ENCODE peak calls at places on chromosome 18, in seven cellular contexts. M is effector memory CD4-positive, alpha-beta T cell; Y is hepatocyte; H is cardiac muscle cell; L is spleen; E is mucosa of descending colon; O is CD4-positive, CD25-positive, alpha-beta regulatory T cell. I is an unnamed sample. For H3K4me1, the result is how much of the 10 kb centered on the place peaks cover.

GRCh38 chr18:55764382-55764781 is 176.4 kb upstream of the TCF4 start:
- DNase-seq in M (no peak), Y (peak), H (peak), L (no peak), E (no peak), O (no peak), I (no peak)

GRCh38 chr18:8984131-8984670 is 118.3 kb upstream of the NDUFV2 start:
- DNase-seq in M (no peak), Y (no peak), H (no peak), L (no peak), E (no peak), O (no peak), I (no peak)

GRCh38 chr18:28789460-28789859 is 612.5 kb upstream of the CDH2 start:
- DNase-seq in M (no peak), Y (no peak), H (no peak), L (no peak), E (no peak), O (no peak), I (no peak)

GRCh38 chr18:44602380-44602779 is 78.3 kb upstream of the SETBP1 start:
- DNase-seq in M (no peak), Y (no peak), H (no peak), L (no peak), E (no peak), O (no peak), I (no peak)

GRCh38 chr18:25621682-25622081 is 269.7 kb upstream of the ZNF521 start:
- DNase-seq in M (no peak), Y (no peak), H (no peak), L (no peak), E (no peak), O (no peak), I (no peak)

GRCh38 chr18:10482985-10483949 is 28.8 kb downstream of the APCDD1 start:
- DNase-seq in M (no peak), Y (no peak), H (no peak), L (no peak), E (peak), O (no peak), I (peak)

GRCh38 chr18:3053081-3053480 is 40.1 kb upstream of the LPIN2 start:
- DNase-seq in M (no peak), Y (no peak), H (no peak), L (no peak), E (no peak), O (no peak), I (no peak)

GRCh38 chr18:59145055-59145454 is 5.4 kb downstream of the SEC11C start:
- DNase-seq in M (no peak), Y (no peak), H (no peak), L (no peak), E (no peak), O (no peak), I (no peak)

GRCh38 chr18:9737814-9738160 is 29.7 kb downstream of the RAB31 start:
- DNase-seq in M (no peak), Y (peak), H (no peak), L (peak), E (no peak), O (no peak), I (no peak)

GRCh38 chr18:48360376-48361021 is 48.7 kb downstream of the ZBTB7C start:
- DNase-seq in M (no peak), Y (no peak), H (no peak), L (no peak), E (no peak), O (no peak), I (no peak)

GRCh38 chr18:36073676-36074075 is 6.3 kb upstream of the RPRD1A start:
- DNase-seq in M (no peak), Y (no peak), H (no peak), L (no peak), E (no peak), O (no peak), I (no peak)

GRCh38 chr18:32576296-32576916 is 105.7 kb upstream of the GAREM1 start:
- DNase-seq in M (no peak), Y (peak), H (peak), L (no peak), E (no peak), O (no peak), I (peak)

GRCh38 chr18:24397131-24397693 is 412 bp downstream of the OSBPL1A start:
- DNase-seq in M (no peak), Y (peak), H (peak), L (no peak), E (peak), O (peak), I (peak)

GRCh38 chr18:55489742-55490055 is 98.3 kb downstream of the TCF4 start:
- DNase-seq in M (no peak), Y (no peak), H (no peak), L (no peak), E (no peak), O (no peak), I (no peak)

GRCh38 chr18:55477537-55478300 is 110.3 kb downstream of the TCF4 start:
- DNase-seq in M (no peak), Y (peak), H (peak), L (no peak), E (peak), O (peak), I (peak)

GRCh38 chr18:39232937-39233336 is 1667.3 kb upstream of the CELF4 start:
- DNase-seq in M (no peak), Y (no peak), H (no peak), L (no peak), E (no peak), O (no peak), I (no peak)

GRCh38 chr18:7572837-7573236 is 5.7 kb downstream of the PTPRM start:
- DNase-seq in M (no peak), Y (no peak), H (no peak), L (no peak), E (no peak), O (no peak), I (no peak)

GRCh38 chr18:13434854-13435253 is 216.3 kb downstream of the LDLRAD4 start:
- DNase-seq in M (no peak), Y (no peak), H (no peak), L (no peak), E (no peak), O (no peak), I (no peak)

GRCh38 chr18:47343291-47343690 is 91.8 kb upstream of the SKOR2 start:
- DNase-seq in M (no peak), Y (no peak), H (no peak), L (no peak), E (no peak), O (no peak), I (no peak)

GRCh38 chr18:51561821-51562220 is 364.3 kb upstream of the MEX3C start:
- DNase-seq in M (no peak), Y (no peak), H (peak), L (no peak), E (no peak), O (no peak), I (peak)

GRCh38 chr18:37403100-37403781 is 162.4 kb downstream of the CELF4 start:
- DNase-seq in M (no peak), Y (peak), H (peak), L (peak), E (peak), O (no peak), I (peak)

GRCh38 chr18:34018358-34018757 is 206.4 kb downstream of the NOL4 start:
- DNase-seq in M (no peak), Y (no peak), H (no peak), L (no peak), E (no peak), O (no peak), I (no peak)

GRCh38 chr18:48792141-48792540 is 158.6 kb downstream of the SMAD7 start:
- DNase-seq in M (no peak), Y (no peak), H (no peak), L (peak), E (no peak), O (no peak), I (no peak)

GRCh38 chr18:3345452-3345851 is 83.5 kb downstream of the MYL12B start:
- DNase-seq in M (no peak), Y (no peak), H (no peak), L (no peak), E (no peak), O (no peak), I (no peak)

GRCh38 chr18:55998071-55998522 is 410.1 kb upstream of the TCF4 start:
- DNase-seq in M (no peak), Y (peak), H (peak), L (no peak), E (no peak), O (no peak), I (no peak)

GRCh38 chr18:45277870-45278269 is 337.4 kb upstream of the SLC14A2 start:
- DNase-seq in M (no peak), Y (no peak), H (no peak), L (no peak), E (peak), O (no peak), I (no peak)

GRCh38 chr18:35378206-35378795 is 1.2 kb upstream of the ZNF396 start:
- DNase-seq in M (no peak), Y (no peak), H (no peak), L (no peak), E (no peak), O (no peak), I (no peak)

GRCh38 chr18:78492064-78492812 is 487.4 kb upstream of the SALL3 start:
- DNase-seq in M (no peak), Y (no peak), H (no peak), L (no peak), E (no peak), O (no peak), I (no peak)

GRCh38 chr18:10404148-10404547 is 50.3 kb upstream of the APCDD1 start:
- DNase-seq in M (no peak), Y (no peak), H (no peak), L (no peak), E (no peak), O (no peak), I (no peak)

GRCh38 chr18:524496-524895 is 24.0 kb upstream of the COLEC12 start:
- DNase-seq in M (no peak), Y (peak), H (no peak), L (no peak), E (no peak), O (no peak), I (no peak)

GRCh38 chr18:31301201-31301655 is 16.7 kb upstream of the DSG1 start:
- DNase-seq in M (no peak), Y (peak), H (no peak), L (no peak), E (peak), O (no peak), I (no peak)

GRCh38 chr18:48300463-48300961 is 108.7 kb downstream of the ZBTB7C start:
- DNase-seq in M (no peak), Y (peak), H (peak), L (peak), E (peak), O (peak), I (peak)

GRCh38 chr18:11859903-11860407 is 8.7 kb downstream of the CHMP1B start:
- DNase-seq in M (no peak), Y (peak), H (no peak), L (peak), E (no peak), O (no peak), I (no peak)

GRCh38 chr18:77250501-77250925 is 865 bp downstream of the GALR1 start:
- DNase-seq in M (no peak), Y (no peak), H (no peak), L (no peak), E (no peak), O (no peak), I (no peak)

GRCh38 chr18:33483908-33484307 is 43.4 kb upstream of the CCDC178 start:
- DNase-seq in M (no peak), Y (no peak), H (no peak), L (no peak), E (no peak), O (no peak), I (no peak)

GRCh38 chr18:79507076-79507545 is 111.4 kb downstream of the NFATC1 start:
- DNase-seq in M (no peak), Y (no peak), H (peak), L (peak), E (no peak), O (peak), I (peak)

DNA sequence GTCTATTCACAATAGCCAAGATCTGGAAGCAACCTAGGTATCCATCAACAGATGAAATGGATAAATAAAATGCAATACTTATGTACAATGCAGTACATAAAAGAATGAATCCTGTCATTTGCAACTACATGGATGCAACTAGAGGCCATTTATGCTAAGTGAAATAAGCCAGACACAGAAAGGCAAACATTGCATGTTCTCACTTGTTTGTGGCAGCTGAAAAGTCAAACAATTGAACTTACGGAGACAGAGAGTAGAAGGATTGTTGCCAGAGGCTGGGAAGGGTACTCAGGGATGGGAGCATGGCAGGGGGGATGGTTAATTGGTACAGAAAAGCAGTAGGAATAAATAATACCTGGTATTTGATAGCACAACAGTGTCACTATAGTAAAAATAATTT is 563.9 kb downstream of the TMX3 start:
- DNase-seq in M (no peak), Y (no peak), H (no peak), L (no peak), E (no peak), O (no peak), I (no peak)
- H3K4me1 ChIP-seq in M (under half), Y (under half), H (under half), L (under half), E (under half), O (under half), I (under half)

GRCh38 chr18:22047485-22047884 is 121.9 kb upstream of the GATA6 start:
- DNase-seq in M (no peak), Y (no peak), H (no peak), L (no peak), E (no peak), O (no peak), I (peak)

GRCh38 chr18:22048221-22048620 is 121.2 kb upstream of the GATA6 start:
- DNase-seq in M (no peak), Y (no peak), H (no peak), L (no peak), E (no peak), O (no peak), I (no peak)

GRCh38 chr18:22052405-22053105 is 116.8 kb upstream of the GATA6 start:
- DNase-seq in M (no peak), Y (peak), H (no peak), L (no peak), E (peak), O (no peak), I (peak)

GRCh38 chr18:22046473-22046872 is 122.9 kb upstream of the GATA6 start:
- DNase-seq in M (no peak), Y (no peak), H (no peak), L (no peak), E (no peak), O (no peak), I (no peak)

DNA sequence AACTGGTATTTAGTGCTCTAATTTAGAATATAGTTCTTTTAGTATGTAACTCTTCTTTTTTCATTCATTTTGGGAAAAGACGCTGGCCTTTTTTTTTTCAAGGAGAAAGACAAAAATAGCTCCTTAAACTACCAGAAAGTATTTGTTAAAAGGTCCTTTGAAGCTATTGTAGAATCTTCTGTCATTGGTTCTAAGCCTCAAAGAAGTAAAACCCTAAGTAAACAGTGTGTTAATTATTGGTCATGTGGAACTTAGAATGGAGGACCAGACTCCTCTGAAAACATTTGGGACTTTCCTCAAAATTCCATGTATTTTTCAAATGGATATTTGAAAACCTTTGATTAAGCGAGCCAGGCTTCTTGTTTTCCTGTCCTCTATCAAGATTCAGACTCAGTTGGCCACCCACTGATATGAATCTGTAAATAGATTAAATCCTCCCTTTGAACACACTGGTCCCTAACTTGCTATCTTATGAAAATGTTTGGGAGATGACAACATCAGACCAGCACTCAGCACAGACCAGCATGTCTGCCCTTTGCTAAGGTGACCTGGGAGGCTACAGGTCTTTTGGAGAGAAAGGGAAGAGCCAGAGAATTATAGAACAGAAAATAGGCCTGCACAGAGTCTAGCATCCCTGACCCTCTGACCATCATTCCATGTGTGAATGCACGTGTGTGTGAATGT is 120.3 kb upstream of the GATA6 start:
- DNase-seq in M (no peak), Y (no peak), H (no peak), L (no peak), E (no peak), O (no peak), I (no peak)
- H3K4me1 ChIP-seq in M (under half), Y (under half), H (under half), L (under half), E (under half), O (under half), I (under half)

GRCh38 chr18:63137999-63138448 is 181.5 kb downstream of the BCL2 start:
- DNase-seq in M (peak), Y (no peak), H (no peak), L (peak), E (peak), O (peak), I (no peak)
- H3K4me1 ChIP-seq in M (under half), Y (under half), H (under half), L (half or more), E (under half), O (under half), I (under half)

GRCh38 chr18:58091099-58091611 is 47.1 kb downstream of the NEDD4L start:
- DNase-seq in M (no peak), Y (no peak), H (no peak), L (no peak), E (no peak), O (peak), I (peak)
- H3K4me1 ChIP-seq in M (under half), Y (under half), H (under half), L (under half), E (under half), O (under half), I (under half)

I was measured in adrenal gland.